ENCODE peak calls at places on chromosomes 4 and X, in eight cellular contexts. W, K, F, V, S, E, O and G are unnamed samples.

GRCh38 chrX:2321411-2321810 is 179.4 kb downstream of the DHRSX start:
- ATAC-seq in W (no peak), K (no peak), F (no peak), V (no peak), S (no peak), E (no peak), O (peak; percentile 28), G (no peak)

GRCh38 chr4:78058591-78059523 is 1.7 kb downstream of the FRAS1 start:
- ATAC-seq in W (peak; percentile 47), K (peak; percentile 19), F (no peak), V (peak; percentile 35), S (peak; percentile 44), E (peak; percentile 57), O (no peak), G (peak; percentile 31)

GRCh38 chr4:124868495-124868894 is 156.0 kb upstream of the ANKRD50 start:
- ATAC-seq in W (no peak), K (no peak), F (no peak), V (no peak), S (peak; percentile 65), E (peak; percentile 17), O (no peak), G (no peak)

GRCh38 chr4:88526221-88526815 is 2.7 kb upstream of the PYURF start:
- ATAC-seq in W (no peak), K (no peak), F (no peak), V (no peak), S (no peak), E (no peak), O (no peak), G (no peak)

GRCh38 chr4:81965454-81965853 is 408.3 kb downstream of the HNRNPD start:
- ATAC-seq in W (no peak), K (no peak), F (no peak), V (no peak), S (no peak), E (no peak), O (no peak), G (no peak)

GRCh38 chrX:17750436-17750835 is 13.1 kb downstream of the SCML1 start:
- ATAC-seq in W (peak; percentile 69), K (no peak), F (no peak), V (no peak), S (no peak), E (no peak), O (no peak), G (no peak)

GRCh38 chrX:49071877-49072711 is 1.7 kb downstream of the PRAF2 start:
- ATAC-seq in W (peak; percentile 35), K (no peak), F (no peak), V (peak; percentile 74), S (peak; percentile 66), E (peak; percentile 84), O (no peak), G (peak; percentile 5)

GRCh38 chr4:88865466-88865865 is 167.8 kb upstream of the NAP1L5 start:
- ATAC-seq in W (no peak), K (no peak), F (no peak), V (no peak), S (no peak), E (no peak), O (no peak), G (no peak)

GRCh38 chr4:123217676-123218075 is 178.9 kb upstream of the SPRY1 start:
- ATAC-seq in W (no peak), K (no peak), F (no peak), V (no peak), S (no peak), E (no peak), O (no peak), G (no peak)

GRCh38 chrX:22088326-22088725 is 56.2 kb downstream of the PHEX start:
- ATAC-seq in W (no peak), K (no peak), F (no peak), V (no peak), S (no peak), E (no peak), O (no peak), G (no peak)

GRCh38 chrX:13829995-13830394 is 13.1 kb upstream of the GPM6B start:
- ATAC-seq in W (no peak), K (no peak), F (no peak), V (no peak), S (no peak), E (no peak), O (no peak), G (no peak)

GRCh38 chr4:8191136-8191747 is 7.8 kb upstream of the SH3TC1 start:
- ATAC-seq in W (peak; percentile 72), K (peak; percentile 45), F (no peak), V (peak; percentile 64), S (peak; percentile 33), E (peak; percentile 34), O (peak; percentile 11), G (peak; percentile 32)

GRCh38 chr4:41214158-41215146 is at the start of gene APBB2:
- ATAC-seq in W (peak; percentile 89), K (peak; percentile 70), F (peak; percentile 63), V (peak; percentile 95), S (peak; percentile 85), E (peak; percentile 87), O (peak; percentile 60), G (peak; percentile 84)

GRCh38 chr4:87025614-87026041 is 90.8 kb downstream of the AFF1 start:
- ATAC-seq in W (no peak), K (no peak), F (no peak), V (no peak), S (peak; percentile 11), E (no peak), O (no peak), G (no peak)

GRCh38 chrX:123835661-123836371 is 24.0 kb upstream of the XIAP start:
- ATAC-seq in W (no peak), K (peak; percentile 92), F (peak; percentile 95), V (no peak), S (no peak), E (peak; percentile 32), O (no peak), G (peak; percentile 75)

GRCh38 chrX:154762529-154763296 is at the start of gene DKC1:
- ATAC-seq in W (peak; percentile 97), K (peak; percentile 90), F (peak; percentile 84), V (peak; percentile 98), S (peak; percentile 95), E (peak; percentile 97), O (peak; percentile 87), G (peak; percentile 94)

GRCh38 chrX:56600141-56600540 is 36.7 kb downstream of the UBQLN2 start:
- ATAC-seq in W (no peak), K (no peak), F (no peak), V (no peak), S (no peak), E (no peak), O (no peak), G (no peak)

GRCh38 chrX:110036162-110037033 is 33.5 kb downstream of the TMEM164 start:
- ATAC-seq in W (peak; percentile 87), K (no peak), F (no peak), V (no peak), S (peak; percentile 14), E (peak; percentile 17), O (no peak), G (no peak)

GRCh38 chr4:161696957-161697356 is 466.8 kb downstream of the FSTL5 start:
- ATAC-seq in W (no peak), K (no peak), F (no peak), V (no peak), S (no peak), E (no peak), O (no peak), G (peak; percentile 65)

GRCh38 chr4:157075811-157076577 is at the start of gene GLRB:
- ATAC-seq in W (peak; percentile 76), K (no peak), F (no peak), V (peak; percentile 88), S (peak; percentile 94), E (peak; percentile 95), O (no peak), G (peak; percentile 88)

GRCh38 chrX:17627026-17627425 is 110.3 kb upstream of the SCML1 start:
- ATAC-seq in W (no peak), K (no peak), F (no peak), V (no peak), S (no peak), E (no peak), O (no peak), G (no peak)

GRCh38 chrX:45485682-45486081 is 285.0 kb upstream of the DIPK2B start:
- ATAC-seq in W (no peak), K (no peak), F (no peak), V (no peak), S (no peak), E (no peak), O (no peak), G (no peak)

GRCh38 chr4:38670061-38670894 is 6.3 kb downstream of the KLF3 start:
- ATAC-seq in W (no peak), K (no peak), F (no peak), V (no peak), S (no peak), E (no peak), O (no peak), G (no peak)

GRCh38 chr4:89196745-89197144 is 85.4 kb downstream of the TIGD2 start:
- ATAC-seq in W (peak; percentile 85), K (no peak), F (no peak), V (no peak), S (peak; percentile 95), E (no peak), O (no peak), G (no peak)

GRCh38 chr4:147479817-147480216 is 1.1 kb upstream of the EDNRA start:
- ATAC-seq in W (no peak), K (no peak), F (no peak), V (peak; percentile 32), S (peak; percentile 21), E (peak; percentile 42), O (no peak), G (no peak)

GRCh38 chr4:8308856-8309771 is 39.6 kb downstream of the HTRA3 start:
- ATAC-seq in W (no peak), K (no peak), F (no peak), V (peak; percentile 67), S (peak; percentile 17), E (no peak), O (no peak), G (no peak)

GRCh38 chrX:19303216-19303880 is 40.4 kb upstream of the PDHA1 start:
- ATAC-seq in W (no peak), K (no peak), F (no peak), V (no peak), S (no peak), E (peak; percentile 24), O (no peak), G (no peak)

GRCh38 chrX:103687696-103688191 is 1.2 kb upstream of the MORF4L2 start:
- ATAC-seq in W (peak; percentile 44), K (peak; percentile 33), F (no peak), V (peak; percentile 12), S (peak; percentile 40), E (peak; percentile 51), O (no peak), G (peak; percentile 51)

GRCh38 chr4:168076989-168077725 is 15.2 kb upstream of the ANXA10 start:
- ATAC-seq in W (peak; percentile 88), K (no peak), F (no peak), V (no peak), S (peak; percentile 92), E (peak; percentile 83), O (peak; percentile 49), G (peak; percentile 89)

GRCh38 chr4:75723117-75723801 is 1.1 kb upstream of the USO1 start:
- ATAC-seq in W (peak; percentile 42), K (peak; percentile 18), F (no peak), V (no peak), S (peak; percentile 5), E (peak; percentile 5), O (no peak), G (peak; percentile 0)

GRCh38 chrX:115968436-115969252 is 201.9 kb upstream of the AGTR2 start:
- ATAC-seq in W (peak; percentile 87), K (no peak), F (no peak), V (peak; percentile 86), S (peak; percentile 93), E (peak; percentile 94), O (no peak), G (peak; percentile 94)

GRCh38 chrX:73944582-73944947 is 359.4 kb upstream of the ZCCHC13 start:
- ATAC-seq in W (no peak), K (no peak), F (no peak), V (no peak), S (peak; percentile 31), E (peak; percentile 40), O (no peak), G (peak; percentile 38)

GRCh38 chr4:113607998-113608397 is 153.5 kb downstream of the CAMK2D start:
- ATAC-seq in W (no peak), K (peak; percentile 44), F (no peak), V (no peak), S (no peak), E (no peak), O (no peak), G (no peak)

GRCh38 chr4:141193516-141193915 is 27.2 kb upstream of the ZNF330 start:
- ATAC-seq in W (no peak), K (no peak), F (no peak), V (no peak), S (no peak), E (no peak), O (no peak), G (no peak)